ENCODE peak calls at places on chromosome 14, in five cellular contexts. D is hepatocyte, P is neural crest cell, K is activated gamma-delta T cell treated with Interleukin-2 at 50 U/mL for 16 hours, A is MV-4-11. B is an unnamed sample.

GRCh38 chr14:76050797-76051392 is 65.3 kb downstream of the IFT43 start:
- DNase-seq in D (peak; percentile 79), P (peak; percentile 80), K (peak; percentile 57), A (peak; percentile 45), B (no peak)

GRCh38 chr14:81464253-81465001 is 64.3 kb upstream of the STON2 start:
- DNase-seq in D (peak; percentile 80), P (peak; percentile 73), K (peak; percentile 61), A (peak; percentile 82), B (no peak)

GRCh38 chr14:95455246-95455645 is 61.2 kb downstream of the SYNE3 start:
- DNase-seq in D (no peak), P (no peak), K (no peak), A (no peak), B (no peak)

GRCh38 chr14:66043921-66044320 is 442.2 kb upstream of the CCDC196 start:
- DNase-seq in D (no peak), P (no peak), K (no peak), A (no peak), B (no peak)

GRCh38 chr14:54675236-54676125 is 108.6 kb downstream of the SAMD4A start:
- DNase-seq in D (no peak), P (no peak), K (no peak), A (no peak), B (no peak)

GRCh38 chr14:67186789-67187188 is 2.5 kb upstream of the GARIN2 start:
- DNase-seq in D (no peak), P (no peak), K (no peak), A (no peak), B (no peak)

GRCh38 chr14:39102265-39102968 is 618 bp downstream of the SEC23A start:
- DNase-seq in D (peak; percentile 81), P (no peak), K (no peak), A (no peak), B (no peak)

GRCh38 chr14:104125011-104125410 is 13.4 kb upstream of the KIF26A start:
- DNase-seq in D (no peak), P (no peak), K (no peak), A (no peak), B (no peak)

GRCh38 chr14:75134644-75135043 is 7.8 kb upstream of the NEK9 start:
- DNase-seq in D (no peak), P (no peak), K (no peak), A (no peak), B (no peak)

GRCh38 chr14:70094631-70095030 is 94.1 kb downstream of the SLC8A3 start:
- DNase-seq in D (no peak), P (no peak), K (no peak), A (no peak), B (no peak)

GRCh38 chr14:79825046-79825521 is 386.2 kb downstream of the DIO2 start:
- DNase-seq in D (no peak), P (no peak), K (no peak), A (no peak), B (no peak)

GRCh38 chr14:100045687-100046344 is 19.4 kb upstream of the EVL start:
- DNase-seq in D (no peak), P (no peak), K (no peak), A (no peak), B (no peak)

GRCh38 chr14:75295061-75295461 is 16.4 kb downstream of the FOS start:
- DNase-seq in D (peak; percentile 90), P (peak; percentile 18), K (no peak), A (peak; percentile 60), B (no peak)

GRCh38 chr14:24307575-24308341 is at the start of gene CIDEB:
- DNase-seq in D (peak; percentile 89), P (peak; percentile 71), K (peak; percentile 56), A (peak; percentile 69), B (no peak)

GRCh38 chr14:67814826-67815225 is 1.6 kb downstream of the ZFYVE26 start:
- DNase-seq in D (no peak), P (no peak), K (no peak), A (no peak), B (no peak)

GRCh38 chr14:101875726-101876268 is 88.6 kb upstream of the DYNC1H1 start:
- DNase-seq in D (no peak), P (no peak), K (no peak), A (peak; percentile 46), B (no peak)

GRCh38 chr14:54211562-54212308 is 185.1 kb upstream of the CDKN3 start:
- DNase-seq in D (no peak), P (no peak), K (no peak), A (no peak), B (no peak)

GRCh38 chr14:61662437-61663311 is 32.6 kb upstream of the HIF1A start:
- DNase-seq in D (peak; percentile 55), P (no peak), K (peak; percentile 53), A (peak; percentile 96), B (no peak)

GRCh38 chr14:57889245-57889644 is 23.4 kb upstream of the SLC35F4 start:
- DNase-seq in D (peak; percentile 33), P (no peak), K (no peak), A (peak; percentile 2), B (no peak)

GRCh38 chr14:68137704-68138619 is 318.4 kb downstream of the RAD51B start:
- DNase-seq in D (peak; percentile 86), P (peak; percentile 61), K (no peak), A (no peak), B (peak; percentile 72)

GRCh38 chr14:76708771-76709170 is 52.5 kb upstream of the VASH1 start:
- DNase-seq in D (no peak), P (no peak), K (no peak), A (no peak), B (peak; percentile 22)

GRCh38 chr14:69432364-69432763 is 33.9 kb downstream of the SLC39A9 start:
- DNase-seq in D (no peak), P (no peak), K (no peak), A (no peak), B (no peak)

GRCh38 chr14:68888025-68888850 is 90.9 kb downstream of the ACTN1 start:
- DNase-seq in D (no peak), P (no peak), K (no peak), A (no peak), B (no peak)

GRCh38 chr14:48417715-48418500 is 742.5 kb upstream of the MDGA2 start:
- DNase-seq in D (no peak), P (no peak), K (no peak), A (no peak), B (no peak)

GRCh38 chr14:32468955-32469354 is 139.9 kb downstream of the AKAP6 start:
- DNase-seq in D (peak; percentile 20), P (no peak), K (no peak), A (no peak), B (no peak)

GRCh38 chr14:73887116-73887490 is 444 bp downstream of the ZNF410 start:
- DNase-seq in D (no peak), P (no peak), K (peak; percentile 14), A (no peak), B (no peak)

GRCh38 chr14:90604356-90604755 is 207.5 kb downstream of the CALM1 start:
- DNase-seq in D (no peak), P (no peak), K (no peak), A (no peak), B (no peak)

GRCh38 chr14:76760331-76761197 is 704 bp upstream of the VASH1 start:
- DNase-seq in D (no peak), P (peak; percentile 0), K (no peak), A (no peak), B (peak; percentile 54)

GRCh38 chr14:61561657-61562276 is 133.5 kb upstream of the HIF1A start:
- DNase-seq in D (peak; percentile 88), P (no peak), K (no peak), A (peak; percentile 28), B (no peak)

GRCh38 chr14:70821916-70822705 is 12.8 kb upstream of the MAP3K9 start:
- DNase-seq in D (peak; percentile 77), P (peak; percentile 33), K (peak; percentile 42), A (peak; percentile 11), B (peak; percentile 73)

GRCh38 chr14:20219033-20219432 is 4.5 kb upstream of the OR11H6 start:
- DNase-seq in D (no peak), P (no peak), K (no peak), A (no peak), B (no peak)

GRCh38 chr14:67984274-67984673 is 164.7 kb downstream of the RAD51B start:
- DNase-seq in D (no peak), P (no peak), K (no peak), A (no peak), B (no peak)

GRCh38 chr14:105501504-105502291 is 10.7 kb downstream of the TEDC1 start:
- DNase-seq in D (no peak), P (no peak), K (no peak), A (no peak), B (no peak)

GRCh38 chr14:59187802-59188460 is 536 bp upstream of the DAAM1 start:
- DNase-seq in D (peak; percentile 50), P (peak; percentile 39), K (peak; percentile 38), A (no peak), B (no peak)

GRCh38 chr14:58815781-58816297 is 178.1 kb downstream of the DACT1 start:
- DNase-seq in D (no peak), P (no peak), K (no peak), A (no peak), B (no peak)

GRCh38 chr14:22478670-22479069 is 110.4 kb downstream of the DAD1 start:
- DNase-seq in D (peak; percentile 26), P (no peak), K (no peak), A (no peak), B (no peak)

GRCh38 chr14:67413806-67414769 is 2.1 kb upstream of the PLEK2 start:
- DNase-seq in D (peak; percentile 51), P (no peak), K (no peak), A (peak; percentile 80), B (no peak)

GRCh38 chr14:24876996-24877395 is 173.0 kb downstream of the STXBP6 start:
- DNase-seq in D (no peak), P (no peak), K (no peak), A (no peak), B (no peak)